ENCODE peak calls at places on chromosomes 1 and 21, in five cellular contexts. One of them, this sample, is unnamed.
A peak's percentile ranks its signal among the peaks of the same experiment; 100 is the strongest.

GRCh38 chr1:119314001-119314796 is 54.4 kb upstream of the HAO2 start:
- DNase-seq in Calu3: no peak
- DNase-seq in dorsolateral prefrontal cortex: no peak
- DNase-seq in WTC11: no peak
- DNase-seq in AG09319: no peak
- DNase-seq in this sample: no peak

GRCh38 chr1:219365435-219365834 is 191.8 kb downstream of the LYPLAL1 start:
- DNase-seq in Calu3: no peak
- DNase-seq in dorsolateral prefrontal cortex: no peak
- DNase-seq in WTC11: no peak
- DNase-seq in AG09319: no peak
- DNase-seq in this sample: no peak

GRCh38 chr1:30472526-30472925 is 250.9 kb downstream of the MATN1 start:
- DNase-seq in Calu3: no peak
- DNase-seq in dorsolateral prefrontal cortex: no peak
- DNase-seq in WTC11: no peak
- DNase-seq in AG09319: no peak
- DNase-seq in this sample: no peak

GRCh38 chr1:53460666-53461328 is 1.6 kb downstream of the DMRTB1 start:
- DNase-seq in Calu3: no peak
- DNase-seq in dorsolateral prefrontal cortex: no peak
- DNase-seq in WTC11: no peak
- DNase-seq in AG09319: no peak
- DNase-seq in this sample: no peak

GRCh38 chr1:228371741-228372182 is 34.9 kb downstream of the TRIM11 start:
- DNase-seq in Calu3: no peak
- DNase-seq in dorsolateral prefrontal cortex: no peak
- DNase-seq in WTC11: no peak
- DNase-seq in AG09319: no peak
- DNase-seq in this sample: no peak

GRCh38 chr1:46749403-46749802 is 30.5 kb upstream of the EFCAB14 start:
- DNase-seq in Calu3: no peak
- DNase-seq in dorsolateral prefrontal cortex: no peak
- DNase-seq in WTC11: no peak
- DNase-seq in AG09319: no peak
- DNase-seq in this sample: no peak

GRCh38 chr1:58104960-58105359 is 441.6 kb downstream of the OMA1 start:
- DNase-seq in Calu3: no peak
- DNase-seq in dorsolateral prefrontal cortex: no peak
- DNase-seq in WTC11: no peak
- DNase-seq in AG09319: no peak
- DNase-seq in this sample: no peak

GRCh38 chr21:45363921-45364463 is 41.0 kb upstream of the COL18A1 start:
- DNase-seq in Calu3: peak; percentile 66
- DNase-seq in dorsolateral prefrontal cortex: peak; percentile 78
- DNase-seq in WTC11: no peak
- DNase-seq in AG09319: peak; percentile 93
- DNase-seq in this sample: no peak

GRCh38 chr1:73564294-73564693 is 633.7 kb downstream of the LRRIQ3 start:
- DNase-seq in Calu3: no peak
- DNase-seq in dorsolateral prefrontal cortex: no peak
- DNase-seq in WTC11: no peak
- DNase-seq in AG09319: no peak
- DNase-seq in this sample: no peak

GRCh38 chr21:41779659-41780058 is 12.8 kb upstream of the RIPK4 start:
- DNase-seq in Calu3: no peak
- DNase-seq in dorsolateral prefrontal cortex: no peak
- DNase-seq in WTC11: no peak
- DNase-seq in AG09319: no peak
- DNase-seq in this sample: no peak

GRCh38 chr1:5688479-5689077 is 303.6 kb downstream of the NPHP4 start:
- DNase-seq in Calu3: no peak
- DNase-seq in dorsolateral prefrontal cortex: no peak
- DNase-seq in WTC11: no peak
- DNase-seq in AG09319: no peak
- DNase-seq in this sample: no peak

GRCh38 chr1:15799928-15800835 is 7.3 kb downstream of the UQCRHL start:
- DNase-seq in Calu3: peak; percentile 88
- DNase-seq in dorsolateral prefrontal cortex: no peak
- DNase-seq in WTC11: peak; percentile 37
- DNase-seq in AG09319: no peak
- DNase-seq in this sample: peak; percentile 41

GRCh38 chr1:240000634-240001033 is 91.0 kb upstream of the FMN2 start:
- DNase-seq in Calu3: no peak
- DNase-seq in dorsolateral prefrontal cortex: no peak
- DNase-seq in WTC11: no peak
- DNase-seq in AG09319: peak; percentile 8
- DNase-seq in this sample: no peak

GRCh38 chr1:243587285-243587684 is 262.8 kb downstream of the AKT3 start:
- DNase-seq in Calu3: no peak
- DNase-seq in dorsolateral prefrontal cortex: no peak
- DNase-seq in WTC11: no peak
- DNase-seq in AG09319: no peak
- DNase-seq in this sample: no peak

GRCh38 chr1:92934395-92935378 is 26.6 kb downstream of the DIPK1A start:
- DNase-seq in Calu3: no peak
- DNase-seq in dorsolateral prefrontal cortex: no peak
- DNase-seq in WTC11: no peak
- DNase-seq in AG09319: peak; percentile 95
- DNase-seq in this sample: no peak

GRCh38 chr1:153352523-153352922 is 3.9 kb upstream of the PGLYRP4 start:
- DNase-seq in Calu3: peak; percentile 73
- DNase-seq in dorsolateral prefrontal cortex: peak; percentile 59
- DNase-seq in WTC11: peak; percentile 68
- DNase-seq in AG09319: peak; percentile 31
- DNase-seq in this sample: peak; percentile 48

GRCh38 chr1:53107570-53108322 is 34.7 kb downstream of the SLC1A7 start:
- DNase-seq in Calu3: no peak
- DNase-seq in dorsolateral prefrontal cortex: no peak
- DNase-seq in WTC11: no peak
- DNase-seq in AG09319: peak; percentile 81
- DNase-seq in this sample: no peak

GRCh38 chr1:6235302-6235680 is 473 bp downstream of the ICMT start:
- DNase-seq in Calu3: no peak
- DNase-seq in dorsolateral prefrontal cortex: peak; percentile 21
- DNase-seq in WTC11: no peak
- DNase-seq in AG09319: no peak
- DNase-seq in this sample: no peak

GRCh38 chr1:212671342-212672031 is 28.2 kb downstream of the BATF3 start:
- DNase-seq in Calu3: peak; percentile 26
- DNase-seq in dorsolateral prefrontal cortex: peak; percentile 62
- DNase-seq in WTC11: no peak
- DNase-seq in AG09319: no peak
- DNase-seq in this sample: no peak

GRCh38 chr1:64251971-64252370 is 48.5 kb downstream of the UBE2U start:
- DNase-seq in Calu3: no peak
- DNase-seq in dorsolateral prefrontal cortex: no peak
- DNase-seq in WTC11: no peak
- DNase-seq in AG09319: no peak
- DNase-seq in this sample: no peak

GRCh38 chr1:111570781-111571181 is 48.8 kb upstream of the RAP1A start:
- DNase-seq in Calu3: no peak
- DNase-seq in dorsolateral prefrontal cortex: no peak
- DNase-seq in WTC11: peak; percentile 34
- DNase-seq in AG09319: no peak
- DNase-seq in this sample: no peak
- TF ChIP-seq CTCF in Calu3: no peak
- TF ChIP-seq CTCF in dorsolateral prefrontal cortex: peak; percentile 28
- TF ChIP-seq CTCF in WTC11: peak; percentile 24
- TF ChIP-seq CTCF in AG09319: peak; percentile 12
- TF ChIP-seq CTCF in this sample: peak; percentile 34

GRCh38 chr1:163366555-163366954 is 44.8 kb downstream of the NUF2 start:
- DNase-seq in Calu3: no peak
- DNase-seq in dorsolateral prefrontal cortex: no peak
- DNase-seq in WTC11: no peak
- DNase-seq in AG09319: no peak
- DNase-seq in this sample: no peak

GRCh38 chr1:163357378-163357777 is 35.6 kb downstream of the NUF2 start:
- DNase-seq in Calu3: no peak
- DNase-seq in dorsolateral prefrontal cortex: no peak
- DNase-seq in WTC11: no peak
- DNase-seq in AG09319: no peak
- DNase-seq in this sample: no peak

GRCh38 chr1:163365186-163365585 is 43.4 kb downstream of the NUF2 start:
- DNase-seq in Calu3: no peak
- DNase-seq in dorsolateral prefrontal cortex: no peak
- DNase-seq in WTC11: no peak
- DNase-seq in AG09319: no peak
- DNase-seq in this sample: no peak

DNA sequence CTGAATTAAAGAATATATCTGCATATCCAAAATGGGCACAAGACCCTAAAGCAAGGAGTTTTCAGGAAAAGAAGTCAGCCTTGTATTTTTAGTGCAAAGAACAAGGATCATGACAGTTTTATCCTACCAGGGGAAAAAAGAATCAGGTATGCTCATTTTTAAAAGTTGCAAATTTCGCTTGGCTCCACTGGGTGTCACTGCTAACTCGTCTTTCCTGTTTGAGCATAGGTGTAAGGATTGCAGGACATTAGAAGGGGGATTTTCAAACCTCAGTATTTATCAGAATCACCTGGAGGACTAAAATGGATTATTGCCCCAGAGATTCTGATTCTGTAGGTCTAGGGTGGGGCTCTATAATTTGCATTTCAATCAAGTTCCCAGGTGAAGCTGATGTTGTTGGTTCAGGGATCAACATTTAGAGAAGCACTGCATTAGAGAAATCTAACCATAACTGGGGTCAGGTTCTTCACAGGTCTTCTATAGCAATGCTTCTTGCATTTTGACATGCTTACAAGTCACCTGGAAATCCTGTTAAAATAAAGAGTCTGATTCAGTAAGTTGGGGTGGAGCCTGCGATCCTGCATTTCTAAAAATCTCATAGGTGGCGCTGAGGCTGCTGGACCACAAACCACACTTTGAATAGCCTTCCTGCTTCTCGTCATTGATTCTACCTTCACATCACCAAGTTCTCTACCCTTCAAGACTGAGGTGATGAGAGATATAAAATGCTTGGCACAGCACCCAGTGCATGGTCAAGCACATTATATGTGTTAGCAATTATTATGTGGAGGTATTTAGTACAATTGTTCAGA is 39.6 kb downstream of the NUF2 start:
- DNase-seq in Calu3: peak; percentile 42
- DNase-seq in dorsolateral prefrontal cortex: no peak
- DNase-seq in WTC11: peak; percentile 18
- DNase-seq in AG09319: no peak
- DNase-seq in this sample: peak; percentile 8
- TF ChIP-seq CTCF in Calu3: peak; percentile 57
- TF ChIP-seq CTCF in dorsolateral prefrontal cortex: peak; percentile 65
- TF ChIP-seq CTCF in WTC11: peak; percentile 39
- TF ChIP-seq CTCF in AG09319: peak; percentile 31
- TF ChIP-seq CTCF in this sample: peak; percentile 66

GRCh38 chr1:160087118-160087662 is 5.9 kb downstream of the KCNJ9 start:
- DNase-seq in Calu3: no peak
- DNase-seq in dorsolateral prefrontal cortex: no peak
- DNase-seq in WTC11: no peak
- DNase-seq in AG09319: no peak
- DNase-seq in this sample: no peak

GRCh38 chr1:160086162-160086892 is 5.0 kb downstream of the KCNJ9 start:
- DNase-seq in Calu3: no peak
- DNase-seq in dorsolateral prefrontal cortex: no peak
- DNase-seq in WTC11: no peak
- DNase-seq in AG09319: no peak
- DNase-seq in this sample: no peak

GRCh38 chr1:160083968-160084770 is 2.8 kb downstream of the KCNJ9 start:
- DNase-seq in Calu3: peak; percentile 67
- DNase-seq in dorsolateral prefrontal cortex: peak; percentile 49
- DNase-seq in WTC11: peak; percentile 93
- DNase-seq in AG09319: no peak
- DNase-seq in this sample: peak; percentile 82

GRCh38 chr1:160084771-160085321 is 3.5 kb downstream of the KCNJ9 start:
- DNase-seq in Calu3: no peak
- DNase-seq in dorsolateral prefrontal cortex: no peak
- DNase-seq in WTC11: no peak
- DNase-seq in AG09319: no peak
- DNase-seq in this sample: no peak

DNA sequence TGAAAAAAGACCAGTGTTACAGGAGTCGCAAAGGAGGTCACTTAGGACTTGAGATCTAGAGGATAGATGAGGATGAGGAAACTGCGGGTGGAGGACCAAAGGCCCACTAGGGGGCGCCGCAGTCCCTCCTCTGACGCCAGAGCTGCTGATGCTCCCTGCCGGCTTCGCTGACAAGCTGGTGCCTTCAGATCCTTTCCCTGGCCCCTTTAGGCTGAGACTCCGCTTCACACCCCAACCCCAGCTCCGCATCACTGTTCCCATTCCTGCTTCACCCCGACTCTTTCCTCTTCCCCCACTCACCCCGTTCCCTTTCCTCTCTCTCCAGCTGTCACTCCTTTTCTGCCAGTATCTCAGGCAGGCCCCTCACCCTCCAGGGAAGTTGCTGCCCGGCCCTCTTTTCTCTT is 4.3 kb downstream of the KCNJ9 start:
- DNase-seq in Calu3: peak; percentile 84
- DNase-seq in dorsolateral prefrontal cortex: peak; percentile 94
- DNase-seq in WTC11: peak; percentile 94
- DNase-seq in AG09319: no peak
- DNase-seq in this sample: peak; percentile 55
- TF ChIP-seq CTCF in Calu3: peak; percentile 83
- TF ChIP-seq CTCF in dorsolateral prefrontal cortex: peak; percentile 94
- TF ChIP-seq CTCF in WTC11: peak; percentile 92
- TF ChIP-seq CTCF in AG09319: peak; percentile 83
- TF ChIP-seq CTCF in this sample: peak; percentile 84

DNA sequence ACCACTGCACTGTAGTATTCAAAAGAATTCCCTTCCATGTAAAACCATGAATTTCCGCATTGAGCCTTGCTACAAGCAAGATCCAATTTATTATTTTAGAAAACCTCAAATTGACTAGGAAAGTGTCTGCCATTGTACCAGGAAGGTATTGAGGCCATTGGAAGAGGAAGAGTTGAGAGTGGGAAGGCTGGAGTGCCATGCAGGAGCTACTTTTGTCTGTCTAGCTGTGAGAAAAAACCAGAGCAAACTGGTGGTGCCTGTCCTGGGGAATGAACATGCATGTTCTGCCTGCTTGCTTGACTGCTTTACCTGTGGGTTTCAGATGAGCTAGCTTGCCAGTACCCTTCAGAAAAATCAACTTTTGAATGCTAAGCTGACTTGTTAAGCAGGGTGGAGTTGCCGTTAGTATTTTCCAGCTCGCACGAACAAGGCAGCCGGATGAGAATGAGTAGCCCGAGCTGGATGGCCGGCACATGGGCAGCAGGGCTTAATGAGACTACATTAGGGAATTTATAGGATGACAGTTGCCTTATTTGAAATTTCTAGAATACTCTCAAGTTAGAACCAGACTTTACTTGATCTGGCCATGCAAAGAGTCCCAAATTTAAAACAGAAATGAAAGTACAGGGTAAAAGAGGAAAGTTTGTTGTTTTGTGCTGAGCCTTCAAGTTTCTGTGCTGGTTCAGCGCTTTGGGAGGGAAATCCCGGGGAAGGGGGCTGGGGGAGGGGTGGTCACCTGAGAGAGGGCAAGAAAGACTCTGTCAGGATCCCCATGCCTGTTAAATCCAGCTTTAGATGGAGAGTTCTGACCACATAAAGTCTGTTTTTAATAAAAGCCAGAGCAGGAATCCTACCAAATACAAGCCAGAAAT is 29.6 kb upstream of the C1orf105 start:
- DNase-seq in Calu3: no peak
- DNase-seq in dorsolateral prefrontal cortex: no peak
- DNase-seq in WTC11: peak; percentile 47
- DNase-seq in AG09319: no peak
- DNase-seq in this sample: no peak
- TF ChIP-seq CTCF in Calu3: no peak
- TF ChIP-seq CTCF in dorsolateral prefrontal cortex: no peak
- TF ChIP-seq CTCF in WTC11: no peak
- TF ChIP-seq CTCF in AG09319: no peak
- TF ChIP-seq CTCF in this sample: no peak

GRCh38 chr1:206635080-206635982 is at the start of gene DYRK3:
- DNase-seq in Calu3: peak; percentile 98
- DNase-seq in dorsolateral prefrontal cortex: peak; percentile 95
- DNase-seq in WTC11: peak; percentile 97
- DNase-seq in AG09319: peak; percentile 86
- DNase-seq in this sample: peak; percentile 85
- TF ChIP-seq CTCF in Calu3: no peak
- TF ChIP-seq CTCF in dorsolateral prefrontal cortex: peak; percentile 52
- TF ChIP-seq CTCF in WTC11: no peak
- TF ChIP-seq CTCF in AG09319: no peak
- TF ChIP-seq CTCF in this sample: no peak

This sample was measured in progenitor cell of endocrine pancreas.